ENCODE peak calls at places on chromosome 21, in seven cellular contexts. L, G, W, H, M, J and V are unnamed samples.
A peak's percentile ranks its signal among the peaks of the same experiment; 100 is the strongest.

GRCh38 chr21:21159253-21159899 is 161.2 kb downstream of the NCAM2 start:
- DNase-seq in L (no peak), G (no peak), W (no peak), H (peak; percentile 1), M (peak; percentile 23), J (no peak), V (no peak)

GRCh38 chr21:27040738-27041137 is 73.8 kb upstream of the ADAMTS5 start:
- DNase-seq in L (no peak), G (no peak), W (no peak), H (peak; percentile 90), M (no peak), J (no peak), V (no peak)

GRCh38 chr21:38244407-38244787 is 12.4 kb upstream of the KCNJ15 start:
- DNase-seq in L (no peak), G (no peak), W (no peak), H (no peak), M (no peak), J (no peak), V (no peak)

GRCh38 chr21:37582613-37583012 is 216.0 kb downstream of the DYRK1A start:
- DNase-seq in L (peak; percentile 12), G (no peak), W (no peak), H (no peak), M (peak; percentile 73), J (peak; percentile 62), V (peak; percentile 77)

GRCh38 chr21:39082656-39083376 is 100.4 kb downstream of the PSMG1 start:
- DNase-seq in L (no peak), G (no peak), W (no peak), H (peak; percentile 64), M (no peak), J (no peak), V (no peak)

GRCh38 chr21:26939532-26940181 is 27.2 kb downstream of the ADAMTS5 start:
- DNase-seq in L (no peak), G (no peak), W (peak; percentile 35), H (peak; percentile 31), M (peak; percentile 88), J (no peak), V (peak; percentile 68)

GRCh38 chr21:39647476-39647875 is 34.7 kb downstream of the B3GALT5 start:
- DNase-seq in L (no peak), G (no peak), W (no peak), H (peak; percentile 48), M (peak; percentile 16), J (no peak), V (no peak)

GRCh38 chr21:38954450-38955059 is 148.8 kb downstream of the ETS2 start:
- DNase-seq in L (no peak), G (no peak), W (no peak), H (peak; percentile 44), M (no peak), J (no peak), V (no peak)

GRCh38 chr21:26515257-26515656 is 57.8 kb downstream of the CYYR1 start:
- DNase-seq in L (no peak), G (no peak), W (no peak), H (no peak), M (no peak), J (no peak), V (no peak)

GRCh38 chr21:31141389-31142021 is 103.2 kb upstream of the KRTAP19-8 start:
- DNase-seq in L (no peak), G (no peak), W (no peak), H (no peak), M (no peak), J (no peak), V (no peak)

DNA sequence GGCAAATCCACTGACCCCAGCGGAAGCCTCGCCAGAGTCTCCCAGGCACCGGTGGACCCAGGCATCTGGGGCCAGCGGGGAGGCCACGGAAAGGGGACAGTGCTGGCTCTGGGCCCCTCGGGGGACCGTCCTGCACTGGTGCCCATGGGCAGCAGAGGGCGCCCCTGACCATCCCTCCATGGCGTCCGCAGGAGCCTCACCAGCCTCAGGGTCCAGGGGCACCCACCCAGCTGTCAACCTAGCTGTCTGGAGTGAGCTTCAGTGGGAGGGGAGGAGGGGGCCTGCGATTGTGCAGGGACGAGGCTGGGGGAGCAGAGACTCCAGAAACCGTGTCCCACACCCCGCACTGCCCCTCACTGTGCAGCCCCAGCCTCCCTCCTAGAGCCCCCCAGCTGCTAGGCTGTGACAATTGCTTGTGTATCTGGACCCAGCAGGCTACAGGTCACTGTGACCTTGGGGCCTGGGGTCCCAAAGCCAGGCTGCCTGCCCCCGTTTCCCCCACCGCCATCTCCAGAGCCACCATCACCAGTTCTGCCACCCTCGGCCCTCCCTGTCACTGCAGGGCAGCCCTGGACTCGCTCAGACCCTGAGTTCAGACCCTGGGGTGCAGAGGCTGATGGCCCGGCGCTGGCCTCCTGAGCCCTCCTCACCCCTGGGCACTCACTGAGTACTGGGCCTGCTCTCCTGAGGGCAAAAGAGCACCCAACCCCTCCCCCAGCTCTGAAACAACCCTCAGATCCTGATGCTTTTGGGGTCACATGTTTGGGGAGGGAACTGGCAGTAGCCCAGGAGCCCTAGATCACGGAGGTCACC is 10.7 kb upstream of the COL6A1 start:
- DNase-seq in L (peak; percentile 65), G (peak; percentile 85), W (peak; percentile 87), H (no peak), M (no peak), J (peak; percentile 17), V (peak; percentile 52)
- TF ChIP-seq CTCF in L (peak; percentile 93), G (peak; percentile 72), W (peak; percentile 87), H (peak; percentile 83), M (peak; percentile 83), J (peak; percentile 56), V (peak; percentile 91)

GRCh38 chr21:28516996-28517592 is 475.6 kb downstream of the LTN1 start:
- DNase-seq in L (peak; percentile 33), G (peak; percentile 76), W (peak; percentile 75), H (peak; percentile 54), M (peak; percentile 27), J (peak; percentile 59), V (no peak)

GRCh38 chr21:28518620-28519019 is 474.1 kb downstream of the LTN1 start:
- DNase-seq in L (no peak), G (no peak), W (no peak), H (peak; percentile 31), M (peak; percentile 40), J (no peak), V (peak; percentile 52)

GRCh38 chr21:28523367-28523766 is 469.3 kb downstream of the LTN1 start:
- DNase-seq in L (no peak), G (no peak), W (no peak), H (no peak), M (peak; percentile 49), J (no peak), V (peak; percentile 45)

GRCh38 chr21:28521932-28522826 is 470.5 kb downstream of the LTN1 start:
- DNase-seq in L (no peak), G (no peak), W (peak; percentile 13), H (peak; percentile 44), M (peak; percentile 82), J (no peak), V (peak; percentile 88)
- TF ChIP-seq CTCF in L (peak; percentile 20), G (no peak), W (no peak), H (peak; percentile 31), M (peak; percentile 75), J (no peak), V (peak; percentile 70)

DNA sequence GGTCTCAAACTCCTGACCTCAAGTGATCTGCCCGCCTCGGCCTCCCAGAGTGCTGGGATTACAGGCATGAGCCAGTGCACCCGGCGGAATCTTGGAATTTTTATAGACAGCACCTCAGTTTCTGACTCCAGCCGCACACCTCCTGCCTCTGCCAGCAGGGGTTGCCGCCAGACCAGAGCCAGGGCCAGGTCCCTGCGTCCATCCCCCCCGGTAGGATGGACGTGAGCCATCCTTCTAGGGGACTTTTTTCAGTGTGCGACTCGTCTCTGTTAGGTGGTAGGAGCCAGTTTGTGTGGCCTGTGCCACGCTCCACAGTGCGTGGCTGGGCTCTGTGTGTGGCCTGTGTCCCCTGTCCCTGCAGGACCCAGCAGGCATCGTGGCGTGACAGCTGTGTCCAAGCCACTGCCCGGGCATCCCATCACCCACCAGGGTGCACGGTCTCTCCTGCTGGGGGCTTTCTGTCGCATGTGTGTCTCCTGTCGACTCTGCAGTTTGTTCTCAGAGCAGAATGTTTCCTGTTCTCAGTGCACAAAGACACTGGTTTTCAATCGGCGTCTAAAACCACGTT is 15.6 kb downstream of the CSTB start:
- DNase-seq in L (no peak), G (no peak), W (no peak), H (no peak), M (no peak), J (no peak), V (no peak)
- TF ChIP-seq CTCF in L (no peak), G (no peak), W (no peak), H (no peak), M (no peak), J (no peak), V (no peak)

GRCh38 chr21:44444286-44444931 is 10.9 kb upstream of the LRRC3 start:
- DNase-seq in L (no peak), G (no peak), W (no peak), H (no peak), M (no peak), J (no peak), V (no peak)
- TF ChIP-seq CTCF in L (no peak), G (no peak), W (no peak), H (no peak), M (peak; percentile 21), J (no peak), V (no peak)

GRCh38 chr21:42781150-42781980 is 98.0 kb downstream of the WDR4 start:
- DNase-seq in L (peak; percentile 20), G (peak; percentile 74), W (peak; percentile 68), H (peak; percentile 44), M (no peak), J (no peak), V (no peak)
- TF ChIP-seq CTCF in L (no peak), G (no peak), W (no peak), H (peak; percentile 20), M (no peak), J (no peak), V (no peak)